ENCODE peak calls at places on chromosomes 7 and 10, in eight cellular contexts. M is NB4, K is transverse colon, O is fibroblast of pulmonary artery, S is GM23338, A is B cell, D is tibial artery, J is tibial nerve. E is an unnamed sample.

GRCh38 chr7:45660201-45660900 is 86.2 kb downstream of the ADCY1 start:
- DNase-seq in M (no peak), K (no peak), O (no peak), S (no peak), A (no peak), D (no peak), J (no peak), E (no peak)

GRCh38 chr10:788796-789748 is 99.6 kb upstream of the DIP2C start:
- DNase-seq in M (peak), K (peak), O (peak), S (peak), A (peak), D (peak), J (no peak), E (peak)

GRCh38 chr7:134313543-134313942 is 3.2 kb downstream of the SLC35B4 start:
- DNase-seq in M (no peak), K (peak), O (no peak), S (no peak), A (no peak), D (no peak), J (no peak), E (no peak)

GRCh38 chr10:70475661-70476060 is 2.9 kb upstream of the PALD1 start:
- DNase-seq in M (no peak), K (no peak), O (no peak), S (no peak), A (no peak), D (no peak), J (no peak), E (no peak)

GRCh38 chr7:32479574-32480200 is 10.5 kb downstream of the LSM5 start:
- DNase-seq in M (peak), K (no peak), O (peak), S (peak), A (no peak), D (no peak), J (no peak), E (peak)

GRCh38 chr10:62393237-62393636 is 19.1 kb downstream of the ZNF365 start:
- DNase-seq in M (no peak), K (no peak), O (no peak), S (no peak), A (no peak), D (no peak), J (no peak), E (no peak)

GRCh38 chr7:4730276-4730675 is 45.1 kb upstream of the AP5Z1 start:
- DNase-seq in M (no peak), K (no peak), O (no peak), S (no peak), A (no peak), D (no peak), J (no peak), E (no peak)

GRCh38 chr10:122688293-122688989 is 11.2 kb downstream of the C10orf120 start:
- DNase-seq in M (peak), K (no peak), O (peak), S (peak), A (no peak), D (peak), J (peak), E (no peak)

GRCh38 chr7:25897261-25897782 is 254.7 kb upstream of the NFE2L3 start:
- DNase-seq in M (peak), K (no peak), O (peak), S (peak), A (no peak), D (no peak), J (no peak), E (no peak)

GRCh38 chr10:103244663-103245271 is 920 bp upstream of the RPEL1 start:
- DNase-seq in M (peak), K (peak), O (peak), S (peak), A (peak), D (peak), J (peak), E (peak)
- TF ChIP-seq CTCF in M (peak), K (peak), O (peak), S (peak), A (peak), D (peak), J (peak), E (peak)

DNA sequence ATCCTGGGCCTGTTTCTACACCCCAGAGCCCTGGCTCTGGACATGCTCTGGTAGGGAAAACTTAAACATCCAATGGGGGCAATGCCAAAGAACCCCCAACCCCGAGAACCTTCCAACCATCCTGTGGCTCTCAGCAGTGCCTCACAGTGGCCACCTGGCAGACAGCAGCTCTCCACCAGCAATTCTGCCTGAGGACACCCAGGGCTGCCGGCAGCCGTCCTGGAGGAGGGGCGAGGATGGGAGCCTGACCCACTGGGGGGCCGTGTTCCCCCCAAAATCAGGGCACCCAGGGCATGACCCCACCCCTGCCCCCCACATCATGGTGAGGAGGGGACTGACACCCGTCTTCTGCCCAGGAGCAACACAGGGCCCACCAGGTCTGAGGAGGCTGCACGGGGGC is 32.7 kb downstream of the DPYSL4 start:
- DNase-seq in M (no peak), K (no peak), O (no peak), S (no peak), A (no peak), D (no peak), J (no peak), E (no peak)
- TF ChIP-seq CTCF in M (peak), K (no peak), O (peak), S (peak), A (no peak), D (no peak), J (no peak), E (no peak)

GRCh38 chr7:99313204-99313573 is 12.5 kb upstream of the ARPC1A start:
- DNase-seq in M (no peak), K (no peak), O (no peak), S (no peak), A (no peak), D (no peak), J (no peak), E (no peak)

GRCh38 chr7:99311702-99312101 is 14.0 kb upstream of the ARPC1A start:
- DNase-seq in M (no peak), K (no peak), O (no peak), S (no peak), A (no peak), D (no peak), J (no peak), E (no peak)

GRCh38 chr7:99310004-99310403 is 15.7 kb upstream of the ARPC1A start:
- DNase-seq in M (no peak), K (no peak), O (no peak), S (no peak), A (no peak), D (no peak), J (no peak), E (no peak)

GRCh38 chr7:99314504-99314903 is 11.2 kb upstream of the ARPC1A start:
- DNase-seq in M (no peak), K (peak), O (no peak), S (no peak), A (no peak), D (no peak), J (no peak), E (peak)

DNA sequence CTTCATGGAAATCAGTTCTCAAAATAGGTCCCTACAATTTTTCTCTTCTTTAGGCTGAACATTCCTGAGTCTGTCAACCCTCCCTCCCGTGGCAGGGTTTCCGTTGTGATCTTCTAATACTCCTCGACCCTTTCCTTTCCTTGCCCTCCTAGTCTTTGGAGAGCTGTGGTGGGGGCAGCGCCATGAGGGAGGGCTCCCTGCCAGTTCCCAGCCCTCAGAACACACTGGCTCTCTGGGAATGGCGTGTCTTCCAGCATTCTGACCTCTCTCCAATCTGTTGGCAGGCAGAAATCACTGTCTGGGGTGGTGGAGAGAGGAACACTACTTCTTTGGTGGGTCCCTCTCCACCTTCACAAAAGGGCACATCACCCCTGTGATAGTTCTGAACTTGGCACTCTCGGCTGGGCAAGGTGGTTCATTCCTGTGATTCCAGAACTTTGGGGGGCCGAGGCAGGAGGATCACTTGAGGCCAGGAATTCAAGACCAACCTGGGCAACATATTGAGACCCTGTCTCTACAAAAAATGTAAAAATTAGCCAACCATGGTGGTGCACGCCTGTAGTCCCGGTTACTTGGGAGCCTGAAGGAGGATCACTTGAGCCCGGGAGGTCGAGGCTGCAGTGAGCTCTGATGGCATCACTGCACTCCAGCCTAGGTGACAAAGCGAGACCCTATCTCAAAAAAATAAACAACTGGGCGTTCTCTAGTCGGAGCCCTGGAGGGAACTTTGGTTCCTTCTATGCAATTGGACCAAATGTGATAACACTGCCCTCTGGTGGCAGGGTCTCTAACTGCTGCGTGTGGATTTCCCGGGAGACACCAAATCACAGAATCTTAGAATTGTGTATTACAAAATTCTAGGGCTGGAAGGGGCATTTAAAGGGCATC is 13.1 kb upstream of the ARPC1A start:
- DNase-seq in M (peak), K (peak), O (peak), S (peak), A (peak), D (peak), J (peak), E (peak)
- TF ChIP-seq CTCF in M (peak), K (peak), O (peak), S (peak), A (peak), D (peak), J (peak), E (peak)

DNA sequence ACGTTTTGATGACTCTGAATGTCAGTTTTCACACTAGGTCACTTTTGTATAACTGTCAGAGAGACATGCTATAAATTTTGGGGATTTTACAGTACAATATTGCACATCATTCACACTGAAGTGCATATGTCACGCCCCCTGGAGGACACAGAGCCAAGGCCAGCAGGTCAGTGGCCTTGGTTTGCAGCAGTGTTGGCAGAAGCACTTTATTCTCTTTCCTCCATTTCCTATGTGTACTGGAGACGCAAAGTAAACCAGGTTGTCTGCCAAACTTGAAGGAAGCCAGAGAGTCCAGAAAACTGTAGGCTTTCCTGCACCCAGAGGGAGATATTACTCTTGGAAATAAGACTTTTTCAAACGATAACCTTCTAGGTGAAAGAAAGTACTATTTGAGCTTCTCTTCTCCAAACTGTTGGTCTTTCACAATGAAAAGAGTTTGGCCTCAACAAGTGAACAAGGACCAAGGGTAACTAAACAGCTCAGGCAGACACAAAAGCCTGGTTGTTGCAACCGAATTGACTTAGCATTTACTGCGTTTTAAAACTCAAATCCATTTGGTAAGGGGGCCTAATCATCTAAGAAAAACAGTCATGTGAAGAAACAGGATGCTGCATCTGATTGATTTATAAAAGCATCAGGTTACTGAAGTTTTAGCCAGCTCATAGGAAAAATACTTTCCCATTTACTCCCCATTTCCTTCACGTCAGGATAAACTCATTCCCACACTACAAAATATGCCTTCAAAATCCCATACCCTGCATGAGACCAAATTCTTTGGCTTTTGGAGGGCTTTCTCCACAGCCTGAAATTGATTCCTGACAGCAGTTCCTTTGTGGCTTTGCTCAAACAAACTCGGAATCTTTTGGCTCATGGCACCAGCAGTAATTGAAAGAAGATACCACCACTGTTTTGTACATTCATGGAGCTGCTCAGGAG is 83.0 kb upstream of the SEC61G start:
- DNase-seq in M (peak), K (peak), O (peak), S (peak), A (no peak), D (no peak), J (no peak), E (peak)
- TF ChIP-seq CTCF in M (peak), K (peak), O (peak), S (peak), A (peak), D (no peak), J (no peak), E (no peak)